ENCODE peak calls at places on chromosomes 4 and X, in four cellular contexts. M is 8988T; F is T-helper 1 cell; N is activated CD8-positive, alpha-beta memory T cell treated with anti-CD3 and anti-CD28 coated beads for 48 hours. C is an unnamed sample.

GRCh38 chr4:99834569-99834968 is 17.9 kb downstream of the DAPP1 start:
- DNase-seq in M (no peak), F (no peak), N (no peak), C (no peak)

GRCh38 chrX:19121466-19121865 is 802 bp downstream of the ADGRG2 start:
- DNase-seq in M (no peak), F (no peak), N (no peak), C (no peak)

GRCh38 chrX:131895807-131896206 is 127.3 kb upstream of the STK26 start:
- DNase-seq in M (no peak), F (peak; percentile 3), N (no peak), C (no peak)

GRCh38 chr4:70902577-70903281 is 560 bp downstream of the MOB1B start:
- DNase-seq in M (peak; percentile 22), F (peak; percentile 17), N (no peak), C (no peak)

GRCh38 chr4:141154725-141155124 is 21.5 kb upstream of the RNF150 start:
- DNase-seq in M (no peak), F (no peak), N (no peak), C (no peak)

GRCh38 chr4:85807247-85807915 is 332.4 kb downstream of the ARHGAP24 start:
- DNase-seq in M (no peak), F (no peak), N (no peak), C (peak; percentile 41)

GRCh38 chr4:81069706-81070331 is 39.3 kb downstream of the BMP3 start:
- DNase-seq in M (no peak), F (peak; percentile 52), N (peak; percentile 4), C (no peak)

GRCh38 chrX:46340696-46341095 is 204.5 kb downstream of the ZNF674 start:
- DNase-seq in M (no peak), F (no peak), N (no peak), C (no peak)

GRCh38 chr4:1784789-1785591 is 8.1 kb upstream of the FGFR3 start:
- DNase-seq in M (no peak), F (no peak), N (no peak), C (peak; percentile 51)

GRCh38 chr4:155442267-155443105 is 65.7 kb upstream of the MAP9 start:
- DNase-seq in M (no peak), F (peak; percentile 22), N (peak; percentile 10), C (peak; percentile 87)

GRCh38 chr4:105327222-105327621 is 146.6 kb downstream of the PPA2 start:
- DNase-seq in M (no peak), F (peak; percentile 44), N (no peak), C (no peak)

GRCh38 chrX:102651968-102652744 is 873 bp downstream of the GPRASP1 start:
- DNase-seq in M (no peak), F (peak; percentile 53), N (no peak), C (peak; percentile 43)

GRCh38 chrX:66863721-66864120 is 224.8 kb upstream of the EDA2R start:
- DNase-seq in M (no peak), F (no peak), N (no peak), C (peak; percentile 5)

GRCh38 chr4:176919631-176920030 is 126.9 kb upstream of the VEGFC start:
- DNase-seq in M (no peak), F (no peak), N (no peak), C (no peak)

GRCh38 chrX:17031827-17032226 is 85.4 kb downstream of the REPS2 start:
- DNase-seq in M (no peak), F (no peak), N (no peak), C (no peak)

GRCh38 chr4:169724251-169724650 is 33.5 kb downstream of the HPF1 start:
- DNase-seq in M (no peak), F (no peak), N (no peak), C (no peak)

GRCh38 chr4:34198966-34199365 is 2045.3 kb downstream of the ARAP2 start:
- DNase-seq in M (no peak), F (no peak), N (no peak), C (no peak)

GRCh38 chrX:153744210-153745066 is 19.6 kb upstream of the PLXNB3 start:
- DNase-seq in M (no peak), F (no peak), N (no peak), C (no peak)

GRCh38 chrX:35890699-35891098 is 28.8 kb upstream of the CFAP47 start:
- DNase-seq in M (peak; percentile 26), F (peak; percentile 33), N (no peak), C (no peak)

GRCh38 chr4:77699731-77700210 is 94.2 kb downstream of the CXCL13 start:
- DNase-seq in M (no peak), F (no peak), N (no peak), C (no peak)

C was measured in heart right ventricle.